ENCODE peak calls at places on chromosomes 5 and 9, in four cellular contexts. Z is GM12878, Y is HepG2, V is H1. D is an unnamed sample.

GRCh38 chr5:95861221-95861857 is 38.8 kb upstream of the GLRX start:
- DNase-seq in Z (no peak), V (no peak), Y (peak), D (peak)

GRCh38 chr9:71685394-71685793 is 82.9 kb downstream of the CEMIP2 start:
- DNase-seq in Y (no peak), V (no peak), Z (no peak), D (no peak)

GRCh38 chr5:110925916-110926315 is 145.6 kb upstream of the TSLP start:
- DNase-seq in Z (no peak), V (no peak), Y (no peak), D (no peak)

GRCh38 chr5:132426525-132427138 is 57.1 kb downstream of the SLC22A5 start:
- DNase-seq in V (no peak), Z (no peak), Y (peak), D (peak)

GRCh38 chr5:1343931-1344901 is 683 bp downstream of the CLPTM1L start:
- DNase-seq in Z (no peak), Y (no peak), V (no peak), D (peak)

GRCh38 chr5:33939863-33940262 is 3.7 kb downstream of the RXFP3 start:
- DNase-seq in Y (no peak), Z (no peak), V (no peak), D (no peak)

GRCh38 chr9:133103183-133103986 is 17.7 kb downstream of the RALGDS start:
- DNase-seq in V (no peak), Z (no peak), Y (peak), D (peak)

GRCh38 chr5:130231786-130232185 is 327.5 kb downstream of the CHSY3 start:
- DNase-seq in V (no peak), Z (no peak), Y (no peak), D (no peak)

GRCh38 chr9:91060520-91061343 is 259.1 kb downstream of the SYK start:
- DNase-seq in Z (no peak), Y (peak), V (no peak), D (no peak)

GRCh38 chr5:107576736-107577440 is 93.8 kb downstream of the EFNA5 start:
- DNase-seq in V (no peak), Y (no peak), Z (peak), D (no peak)

GRCh38 chr5:158390556-158390955 is 531.6 kb upstream of the CLINT1 start:
- DNase-seq in Z (no peak), Y (no peak), V (no peak), D (no peak)

GRCh38 chr5:89388872-89389271 is 505.9 kb upstream of the MEF2C start:
- DNase-seq in V (no peak), Y (no peak), Z (no peak), D (no peak)

GRCh38 chr5:128512894-128513293 is 25.2 kb downstream of the FBN2 start:
- DNase-seq in Y (no peak), Z (no peak), V (no peak), D (no peak)

GRCh38 chr5:81904861-81905260 is 67.0 kb upstream of the ATG10 start:
- DNase-seq in V (no peak), Y (no peak), Z (no peak), D (no peak)

GRCh38 chr5:6423327-6424109 is 25.1 kb upstream of the UBE2QL1 start:
- DNase-seq in Y (no peak), V (no peak), Z (no peak), D (no peak)

GRCh38 chr9:114250235-114250568 is 72.7 kb upstream of the ORM1 start:
- DNase-seq in V (no peak), Z (no peak), Y (no peak), D (no peak)

GRCh38 chr5:132437604-132438275 is 52.8 kb downstream of the IRF1 start:
- DNase-seq in Y (no peak), Z (no peak), V (no peak), D (peak)

GRCh38 chr9:128081052-128081451 is 13.0 kb downstream of the SLC25A25 start:
- DNase-seq in V (no peak), Z (no peak), Y (no peak), D (peak)

GRCh38 chr9:112078432-112078831 is 96.7 kb downstream of the SUSD1 start:
- DNase-seq in Z (peak), Y (no peak), V (no peak), D (no peak)

GRCh38 chr9:112075009-112075378 is 100.1 kb downstream of the SUSD1 start:
- DNase-seq in Z (no peak), V (no peak), Y (no peak), D (no peak)

GRCh38 chr9:112072721-112073553 is 102.2 kb downstream of the SUSD1 start:
- DNase-seq in Y (no peak), Z (no peak), V (no peak), D (peak)

GRCh38 chr9:112074250-112075008 is 100.7 kb downstream of the SUSD1 start:
- DNase-seq in V (no peak), Y (peak), Z (peak), D (peak)

DNA sequence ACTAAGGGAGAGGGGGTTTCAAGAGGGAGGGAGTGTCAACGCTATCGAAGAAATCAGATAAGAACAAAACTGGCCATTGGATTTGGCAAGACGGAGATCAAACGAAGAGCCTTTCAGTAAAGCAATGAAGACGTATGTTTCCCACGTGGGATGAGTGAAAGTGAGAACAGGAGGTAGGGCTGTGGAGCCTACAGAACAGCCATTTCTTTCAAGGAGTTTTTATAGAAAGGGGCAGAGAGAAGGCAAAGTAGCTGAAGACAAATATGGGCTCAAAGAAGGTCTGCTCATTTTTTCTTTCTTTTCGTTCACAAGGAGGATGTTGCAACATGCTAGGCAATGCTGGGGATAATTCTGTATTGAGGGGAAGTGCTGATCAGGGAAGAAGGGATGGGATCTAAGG is 98.3 kb downstream of the SUSD1 start:
- DNase-seq in Y (no peak), Z (no peak), V (no peak), D (no peak)
- TF ChIP-seq ATF2 in Y (no peak), Z (no peak), V (no peak), D (no peak)

GRCh38 chr9:101738566-101739183 is at the start of gene GRIN3A:
- DNase-seq in Y (no peak), Z (no peak), V (no peak), D (no peak)

GRCh38 chr9:101739311-101739710 is 864 bp upstream of the GRIN3A start:
- DNase-seq in Z (no peak), V (no peak), Y (no peak), D (no peak)

GRCh38 chr9:101737165-101737704 is 1.2 kb downstream of the GRIN3A start:
- DNase-seq in Z (no peak), Y (no peak), V (no peak), D (no peak)

GRCh38 chr9:101736723-101737122 is 1.7 kb downstream of the GRIN3A start:
- DNase-seq in Y (no peak), V (no peak), Z (no peak), D (no peak)

DNA sequence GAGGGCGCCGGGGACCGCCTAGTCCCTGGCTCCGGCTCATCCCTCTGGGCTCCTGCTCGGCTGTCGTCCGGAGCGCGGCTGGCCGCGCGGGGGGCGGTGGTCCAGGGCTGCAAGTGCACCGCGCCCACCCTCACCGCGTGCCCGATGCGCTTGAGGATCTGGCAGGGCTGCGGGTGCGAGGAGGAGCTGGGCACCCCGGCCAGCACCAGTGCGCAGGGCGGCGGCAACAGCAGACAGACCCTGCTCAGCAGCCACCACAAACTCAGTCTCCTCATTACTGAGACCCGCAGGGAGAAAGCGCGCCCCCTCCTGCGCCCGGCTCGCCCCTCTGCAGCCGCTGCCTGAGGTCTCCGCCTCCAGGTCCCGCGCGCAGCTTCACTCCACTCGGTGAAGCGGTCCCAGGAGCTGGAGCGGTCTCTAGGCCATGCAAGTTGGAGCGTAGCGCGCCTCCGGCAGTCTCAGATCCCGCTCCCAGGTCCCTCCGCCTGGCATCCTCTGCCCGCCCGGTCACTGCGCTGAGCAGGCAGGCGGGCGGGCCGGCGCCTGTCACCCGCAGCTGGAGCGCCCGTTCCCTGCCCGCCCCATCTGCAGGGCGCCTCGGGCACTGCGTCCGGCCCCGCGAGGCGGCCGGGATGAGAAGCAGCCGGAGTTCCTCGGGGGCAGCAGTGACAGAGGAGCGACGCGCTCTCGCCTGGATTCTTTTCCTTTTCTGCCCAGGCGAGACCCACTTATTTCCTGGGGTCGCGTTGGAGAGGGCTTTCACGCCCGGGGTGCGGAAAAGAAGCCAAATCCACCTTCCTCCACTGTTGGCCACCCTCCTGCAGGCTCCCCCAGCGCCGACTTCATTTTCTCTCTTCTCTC is 512 bp downstream of the GRIN3A start:
- DNase-seq in Z (no peak), Y (no peak), V (no peak), D (no peak)
- TF ChIP-seq HDAC2 in Z (no peak), Y (no peak), V (no peak), D (no peak)

GRCh38 chr9:117784996-117785395 is 80.8 kb downstream of the TLR4 start:
- DNase-seq in Z (no peak), Y (no peak), V (no peak), D (no peak)

GRCh38 chr9:117779760-117780159 is 75.6 kb downstream of the TLR4 start:
- DNase-seq in Y (no peak), V (no peak), Z (no peak), D (no peak)

GRCh38 chr9:117777823-117778222 is 73.6 kb downstream of the TLR4 start:
- DNase-seq in Z (peak), Y (no peak), V (no peak), D (no peak)

GRCh38 chr9:117783828-117784227 is 79.6 kb downstream of the TLR4 start:
- DNase-seq in Y (no peak), V (no peak), Z (peak), D (no peak)

DNA sequence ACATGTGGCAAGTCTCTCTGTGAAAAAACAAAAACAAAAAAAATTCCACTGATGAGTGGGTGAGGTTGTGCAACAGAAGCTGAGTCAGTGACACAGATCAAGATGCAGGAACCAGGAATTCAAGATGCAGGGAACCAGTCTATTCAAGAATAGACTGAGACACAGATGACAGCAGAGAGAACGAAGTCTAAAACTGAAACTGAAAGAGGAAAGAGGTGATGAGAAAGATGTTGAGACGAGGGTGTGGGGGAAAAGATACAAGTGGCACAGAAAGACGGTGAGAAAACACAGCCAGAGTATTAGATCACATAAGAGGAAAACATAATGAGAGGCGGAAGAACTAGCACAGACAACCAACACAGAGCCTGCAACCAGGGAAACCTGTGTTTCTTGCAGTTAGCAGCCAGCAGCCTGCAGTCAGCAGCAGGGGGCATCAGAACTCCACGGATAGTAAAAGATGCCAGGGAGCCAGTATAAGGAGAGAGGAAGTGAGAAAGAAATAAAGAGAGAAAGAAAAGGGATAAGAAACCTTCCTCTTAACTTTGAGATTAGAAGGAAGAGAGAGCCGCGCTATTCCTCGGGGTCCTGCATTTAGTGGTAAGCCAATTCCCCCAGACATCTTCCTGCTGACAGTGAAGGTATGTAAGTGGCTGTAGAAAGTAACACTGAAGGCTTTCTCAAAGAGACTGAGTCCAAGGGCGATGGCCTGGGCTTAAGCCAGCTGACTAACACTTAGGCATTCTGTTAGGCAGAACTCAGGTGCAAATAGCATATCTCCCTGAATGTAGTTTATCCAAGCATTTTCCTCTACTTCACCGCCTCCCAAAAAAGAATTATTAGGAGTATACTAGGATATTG is 79.0 kb downstream of the TLR4 start:
- DNase-seq in V (peak), Y (peak), Z (peak), D (no peak)
- TF ChIP-seq ATF2 in V (no peak), Y (no peak), Z (no peak), D (no peak)

GRCh38 chr5:76819851-76820280 is 1.0 kb downstream of the F2RL1 start:
- DNase-seq in Z (no peak), V (no peak), Y (no peak), D (no peak)
- TF ChIP-seq HDAC2 in Z (no peak), V (no peak), Y (no peak), D (no peak)

GRCh38 chr5:143434261-143435206 is 31.0 kb upstream of the NR3C1 start:
- DNase-seq in Z (no peak), Y (no peak), V (no peak), D (no peak)
- TF ChIP-seq ATF2 in Z (no peak), Y (no peak), V (no peak), D (no peak)

DNA sequence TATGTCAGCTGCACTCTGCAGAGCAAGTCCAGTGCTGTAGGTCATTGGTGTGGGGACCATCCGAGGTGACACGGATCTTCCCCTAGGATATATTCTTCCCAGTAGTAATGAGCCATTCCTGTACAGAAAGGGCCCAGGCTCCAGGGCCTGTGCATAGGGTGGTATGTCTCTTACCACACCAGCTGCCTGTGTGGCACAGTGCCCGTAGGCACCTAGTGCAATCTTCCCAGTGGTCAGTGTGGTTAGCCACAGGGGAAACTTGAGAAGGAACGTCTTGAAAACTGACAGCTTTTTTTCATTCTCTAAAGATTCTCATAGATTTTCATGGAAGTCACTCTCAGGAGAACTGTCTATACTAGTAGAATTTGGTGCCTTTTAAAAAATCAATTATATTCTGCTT is 39.8 kb downstream of the CYSTM1 start:
- DNase-seq in Z (no peak), Y (no peak), V (no peak), D (no peak)
- TF ChIP-seq HDAC2 in Z (no peak), Y (no peak), V (no peak), D (no peak)

D was measured in K562.